ENCODE peak calls at places on chromosomes 4 and X, in seven cellular contexts. Y, P, F, E, U, H and J are unnamed samples.

GRCh38 chrX:118730500-118731247 is 3.3 kb downstream of the IL13RA1 start:
- DNase-seq in Y (peak), P (peak), F (peak), E (no peak), U (no peak), H (no peak), J (peak)

GRCh38 chr4:89539374-89539773 is 231.8 kb upstream of the GPRIN3 start:
- DNase-seq in Y (peak), P (peak), F (no peak), E (peak), U (no peak), H (no peak), J (peak)

GRCh38 chr4:125735107-125735506 is 420.4 kb downstream of the FAT4 start:
- DNase-seq in Y (peak), P (peak), F (peak), E (peak), U (no peak), H (no peak), J (peak)

GRCh38 chrX:107684956-107685385 is 56.7 kb downstream of the PRPS1 start:
- DNase-seq in Y (no peak), P (peak), F (peak), E (peak), U (no peak), H (peak), J (no peak)

GRCh38 chr4:99341426-99341825 is 11.1 kb downstream of the ADH1C start:
- DNase-seq in Y (no peak), P (no peak), F (no peak), E (no peak), U (no peak), H (no peak), J (no peak)

GRCh38 chr4:52076731-52077130 is 25.6 kb downstream of the SPATA18 start:
- DNase-seq in Y (no peak), P (peak), F (no peak), E (no peak), U (peak), H (no peak), J (no peak)

GRCh38 chrX:153063315-153063714 is 7.0 kb downstream of the PNMA3 start:
- DNase-seq in Y (peak), P (no peak), F (no peak), E (no peak), U (no peak), H (no peak), J (no peak)

GRCh38 chrX:135410861-135411627 is 10.7 kb upstream of the SMIM10L2A start:
- DNase-seq in Y (no peak), P (no peak), F (no peak), E (no peak), U (no peak), H (no peak), J (no peak)

GRCh38 chr4:117771647-117772337 is 262.5 kb upstream of the NDST3 start:
- DNase-seq in Y (no peak), P (no peak), F (no peak), E (no peak), U (no peak), H (no peak), J (no peak)

GRCh38 chr4:120991885-120992284 is 69.4 kb upstream of the PRDM5 start:
- DNase-seq in Y (no peak), P (no peak), F (no peak), E (no peak), U (no peak), H (no peak), J (no peak)

DNA sequence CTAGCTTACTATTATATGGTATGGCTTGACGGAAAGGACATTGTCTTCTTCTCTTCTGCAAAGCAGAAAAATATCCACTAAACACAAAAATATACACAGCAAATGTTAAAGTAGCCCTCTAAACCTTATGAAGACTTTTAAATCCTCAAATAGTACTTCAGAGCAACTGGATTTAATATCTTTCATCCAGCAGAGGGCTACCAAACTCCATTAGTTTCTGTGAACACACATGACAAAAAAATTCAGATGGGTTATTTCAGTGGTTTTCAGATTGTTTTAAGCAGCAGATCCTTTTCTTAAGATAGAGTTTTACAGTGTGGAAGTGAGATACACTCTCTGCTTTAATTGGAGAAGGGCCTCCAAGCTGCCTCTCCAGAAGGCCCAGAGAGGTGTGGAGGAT is 56.6 kb downstream of the ANK2 start:
- DNase-seq in Y (peak), P (no peak), F (no peak), E (peak), U (no peak), H (no peak), J (peak)
- TF ChIP-seq CTCF in Y (peak), P (no peak), F (no peak), E (peak), U (peak), H (peak), J (peak)

GRCh38 chr4:16198271-16198670 is 28.0 kb downstream of the TAPT1 start:
- DNase-seq in Y (no peak), P (peak), F (no peak), E (no peak), U (no peak), H (no peak), J (no peak)

GRCh38 chr4:16199132-16199531 is 27.1 kb downstream of the TAPT1 start:
- DNase-seq in Y (peak), P (peak), F (no peak), E (peak), U (no peak), H (no peak), J (no peak)

GRCh38 chr4:16197842-16198241 is 28.4 kb downstream of the TAPT1 start:
- DNase-seq in Y (no peak), P (no peak), F (no peak), E (no peak), U (no peak), H (no peak), J (no peak)

GRCh38 chr4:16195209-16195608 is 31.1 kb downstream of the TAPT1 start:
- DNase-seq in Y (no peak), P (no peak), F (no peak), E (no peak), U (no peak), H (no peak), J (no peak)

DNA sequence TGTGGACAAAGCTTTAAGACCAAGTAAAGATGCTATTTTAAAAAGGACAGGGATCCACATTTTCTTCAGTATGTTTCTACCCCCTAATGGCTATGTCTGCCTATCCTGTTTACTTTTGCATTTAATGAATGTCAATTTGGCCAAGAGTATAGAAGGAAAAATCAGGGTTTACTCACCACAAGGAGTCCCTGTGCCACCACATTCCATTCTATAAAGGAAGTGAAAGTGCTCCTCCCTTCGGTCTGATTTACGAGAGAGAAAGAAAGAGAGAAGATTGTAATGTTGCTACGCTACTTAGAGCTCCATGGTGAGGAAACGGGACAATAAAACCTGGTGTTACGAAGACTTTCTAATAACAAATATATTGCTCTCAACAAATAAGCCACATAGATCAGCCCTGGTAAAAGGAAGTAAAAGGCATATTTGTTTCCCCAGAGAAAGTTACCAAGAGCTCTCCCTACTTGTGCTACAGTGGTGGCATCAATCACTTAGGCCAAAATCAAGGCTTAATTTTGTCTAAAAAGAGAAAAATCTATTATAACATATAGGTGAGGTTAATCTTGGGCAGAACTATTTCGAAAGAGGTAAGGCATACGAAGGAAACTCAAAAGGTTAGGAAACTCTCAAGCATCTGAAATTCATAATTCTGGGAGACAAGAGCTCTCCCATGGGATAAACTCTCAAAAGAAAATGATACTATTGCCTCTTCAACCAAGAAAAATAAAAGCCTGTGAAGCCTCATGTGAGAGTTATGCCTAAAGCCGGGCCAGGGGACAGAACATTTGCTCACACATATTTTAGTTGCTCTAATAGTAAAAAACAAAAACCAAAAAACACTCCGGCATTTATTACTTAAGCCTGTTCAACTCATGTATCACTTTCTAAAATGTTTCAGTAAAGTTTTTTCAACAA is 29.5 kb downstream of the TAPT1 start:
- DNase-seq in Y (peak), P (peak), F (no peak), E (peak), U (no peak), H (no peak), J (no peak)
- H3K4me3 ChIP-seq in Y (peak), P (peak), F (peak), E (peak), U (no peak), H (peak), J (no peak)

DNA sequence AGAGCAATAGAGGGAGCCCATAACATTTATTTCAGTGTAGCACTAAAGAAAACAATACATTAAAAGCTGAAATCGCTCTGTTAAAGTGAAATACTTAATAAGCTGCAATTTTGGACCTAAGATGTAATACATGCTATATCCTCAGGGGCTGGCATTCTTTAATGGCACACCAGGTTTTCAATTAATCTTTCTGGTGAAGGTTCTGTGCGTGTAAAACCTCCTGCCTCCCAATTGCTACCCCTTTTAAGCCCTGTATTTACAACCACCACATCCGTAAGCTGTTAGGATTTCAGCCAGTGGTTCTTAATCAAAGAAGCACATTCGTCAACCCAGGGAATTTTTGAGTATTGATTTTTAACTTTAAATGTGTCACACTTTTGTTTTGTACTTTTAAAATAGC is 7.6 kb upstream of the COMMD8 start:
- DNase-seq in Y (no peak), P (no peak), F (no peak), E (no peak), U (no peak), H (no peak), J (no peak)
- TF ChIP-seq CTCF in Y (no peak), P (no peak), F (no peak), E (no peak), U (no peak), H (no peak), J (no peak)

GRCh38 chr4:150581206-150581605 is 745 bp upstream of the MAB21L2 start:
- DNase-seq in Y (no peak), P (no peak), F (no peak), E (no peak), U (no peak), H (no peak), J (no peak)
- H3K4me3 ChIP-seq in Y (peak), P (no peak), F (no peak), E (no peak), U (no peak), H (no peak), J (peak)

GRCh38 chr4:149901128-149901527 is 85.5 kb upstream of the IQCM start:
- DNase-seq in Y (no peak), P (no peak), F (no peak), E (no peak), U (no peak), H (no peak), J (no peak)

GRCh38 chr4:149896428-149896827 is 80.8 kb upstream of the IQCM start:
- DNase-seq in Y (peak), P (peak), F (no peak), E (peak), U (no peak), H (no peak), J (no peak)

DNA sequence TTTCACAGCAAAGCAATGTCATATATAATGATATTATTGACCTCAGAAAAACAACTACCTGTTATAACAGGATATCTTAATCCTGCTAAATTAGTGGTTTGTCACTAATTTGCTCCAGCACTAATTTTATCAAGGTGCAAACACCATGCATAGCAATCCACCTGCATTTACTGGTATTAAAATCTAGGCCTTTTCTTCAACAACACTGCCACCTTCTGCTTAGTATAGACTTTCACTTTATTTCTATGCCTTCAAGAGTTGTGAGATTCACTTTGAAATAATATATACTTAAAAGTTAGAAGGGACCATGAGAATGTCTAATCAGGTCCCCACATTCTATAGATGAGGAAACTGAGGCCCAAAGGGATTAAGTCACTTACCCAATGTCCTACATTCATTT is 82.1 kb upstream of the IQCM start:
- DNase-seq in Y (peak), P (peak), F (no peak), E (peak), U (no peak), H (no peak), J (no peak)
- TF ChIP-seq CTCF in Y (peak), P (no peak), F (peak), E (peak), U (peak), H (no peak), J (peak)

GRCh38 chr4:71857713-71858451 is 74.0 kb upstream of the GC start:
- DNase-seq in Y (no peak), P (no peak), F (no peak), E (no peak), U (no peak), H (no peak), J (no peak)

GRCh38 chr4:71860643-71861042 is 76.8 kb upstream of the GC start:
- DNase-seq in Y (no peak), P (no peak), F (no peak), E (peak), U (no peak), H (no peak), J (no peak)

GRCh38 chr4:71855944-71856343 is 72.1 kb upstream of the GC start:
- DNase-seq in Y (no peak), P (no peak), F (no peak), E (no peak), U (no peak), H (no peak), J (no peak)
- H3K4me3 ChIP-seq in Y (no peak), P (no peak), F (no peak), E (no peak), U (no peak), H (no peak), J (no peak)